ENCODE peak calls at places on chromosome 20, in nine cellular contexts. I is body of pancreas; L is brain microvascular endothelial cell; U is CD4-positive, alpha-beta memory T cell; W is kidney; N is Peyer's patch; C is right lobe of liver; K is trophoblast cell; M is mammary epithelial cell. V is an unnamed sample.

GRCh38 chr20:40488401-40488800 is 200.6 kb downstream of the MAFB start:
- DNase-seq in I (no peak), K (no peak), C (no peak), U (no peak), W (no peak), M (peak; percentile 60), N (no peak), L (no peak), V (no peak)

GRCh38 chr20:4014031-4014474 is 1.3 kb downstream of the RNF24 start:
- DNase-seq in I (peak; percentile 85), N (no peak), C (no peak), M (peak; percentile 91), W (no peak), L (peak; percentile 74), U (peak; percentile 45), K (peak; percentile 75), V (no peak)

GRCh38 chr20:9203081-9203447 is 134.2 kb downstream of the PLCB4 start:
- DNase-seq in L (no peak), C (no peak), N (no peak), M (no peak), U (no peak), W (no peak), K (no peak), I (no peak), V (no peak)

GRCh38 chr20:519999-520398 is 23.6 kb downstream of the CSNK2A1 start:
- DNase-seq in W (no peak), M (no peak), C (no peak), K (no peak), N (no peak), L (no peak), U (no peak), I (no peak), V (no peak)

GRCh38 chr20:48738399-48739304 is 89.1 kb downstream of the PREX1 start:
- DNase-seq in U (no peak), M (no peak), I (no peak), K (no peak), N (no peak), L (no peak), C (no peak), W (peak; percentile 33), V (no peak)

GRCh38 chr20:58580493-58580835 is 65.3 kb upstream of the APCDD1L start:
- DNase-seq in C (no peak), I (no peak), K (no peak), U (no peak), M (no peak), L (no peak), W (no peak), N (no peak), V (no peak)

GRCh38 chr20:54668271-54669053 is 193.1 kb downstream of the DOK5 start:
- DNase-seq in W (no peak), M (no peak), C (peak; percentile 28), K (peak; percentile 55), U (no peak), I (peak; percentile 31), L (no peak), N (no peak), V (no peak)

GRCh38 chr20:36802326-36803223 is 29.0 kb upstream of the DSN1 start:
- DNase-seq in C (no peak), U (no peak), K (peak; percentile 87), M (peak; percentile 13), L (peak; percentile 71), I (no peak), N (no peak), W (no peak), V (no peak)

GRCh38 chr20:47389867-47390347 is 33.4 kb upstream of the ZMYND8 start:
- DNase-seq in N (no peak), L (peak; percentile 84), C (no peak), U (no peak), M (peak; percentile 89), W (no peak), I (no peak), K (peak; percentile 96), V (no peak)

GRCh38 chr20:34553366-34553867 is 5.1 kb upstream of the MAP1LC3A start:
- DNase-seq in U (no peak), I (peak; percentile 91), L (no peak), W (peak; percentile 46), C (peak; percentile 42), M (no peak), K (no peak), N (no peak), V (no peak)

GRCh38 chr20:50293244-50294139 is 102.9 kb downstream of the CEBPB start:
- DNase-seq in K (no peak), U (no peak), N (no peak), M (no peak), L (no peak), W (peak; percentile 76), C (peak; percentile 41), I (no peak), V (no peak)

GRCh38 chr20:53215166-53215565 is 243.0 kb downstream of the TSHZ2 start:
- DNase-seq in N (no peak), I (no peak), M (no peak), C (no peak), L (no peak), W (no peak), U (peak; percentile 8), K (peak; percentile 38), V (no peak)

GRCh38 chr20:47262365-47263013 is 94.0 kb downstream of the ZMYND8 start:
- DNase-seq in K (no peak), M (no peak), C (no peak), N (peak; percentile 41), W (no peak), L (no peak), U (no peak), I (no peak), V (no peak)

GRCh38 chr20:14333734-14334133 is 3.7 kb downstream of the FLRT3 start:
- DNase-seq in N (no peak), I (no peak), L (no peak), M (no peak), C (no peak), K (no peak), W (no peak), U (no peak), V (no peak)
- H3K4me3 ChIP-seq in N (no peak overlapping the region), I (no peak overlapping the region), L (no peak overlapping the region), M (peak overlapping the region; percentile 97), C (no peak overlapping the region), K (no peak overlapping the region), W (peak overlapping the region; percentile 57), U (no peak overlapping the region), V (no peak overlapping the region)

GRCh38 chr20:56160956-56161355 is 87.6 kb upstream of the MC3R start:
- DNase-seq in U (no peak), K (no peak), W (no peak), L (no peak), I (no peak), C (no peak), M (no peak), N (no peak), V (no peak)

GRCh38 chr20:56151834-56152233 is 96.7 kb upstream of the MC3R start:
- DNase-seq in C (no peak), I (no peak), L (no peak), M (no peak), U (no peak), K (no peak), N (no peak), W (no peak), V (no peak)

GRCh38 chr20:56157530-56158203 is 90.9 kb upstream of the MC3R start:
- DNase-seq in M (no peak), W (no peak), L (no peak), U (no peak), I (no peak), C (no peak), K (no peak), N (no peak), V (no peak)

GRCh38 chr20:56158489-56158888 is 90.0 kb upstream of the MC3R start:
- DNase-seq in U (no peak), C (no peak), L (no peak), I (no peak), W (no peak), N (no peak), M (no peak), K (no peak), V (no peak)

GRCh38 chr20:56155625-56156024 is 92.9 kb upstream of the MC3R start:
- DNase-seq in L (no peak), M (no peak), W (no peak), C (no peak), K (no peak), U (no peak), I (no peak), N (no peak), V (no peak)
- H3K36me3 ChIP-seq in L (no peaks in the 10 kb centered on the region), M (no peaks in the 10 kb centered on the region), W (no peaks in the 10 kb centered on the region), C (no peaks in the 10 kb centered on the region), K (no peaks in the 10 kb centered on the region), U (no peaks in the 10 kb centered on the region), I (no peaks in the 10 kb centered on the region), N (no peaks in the 10 kb centered on the region), V (no peaks in the 10 kb centered on the region)

DNA sequence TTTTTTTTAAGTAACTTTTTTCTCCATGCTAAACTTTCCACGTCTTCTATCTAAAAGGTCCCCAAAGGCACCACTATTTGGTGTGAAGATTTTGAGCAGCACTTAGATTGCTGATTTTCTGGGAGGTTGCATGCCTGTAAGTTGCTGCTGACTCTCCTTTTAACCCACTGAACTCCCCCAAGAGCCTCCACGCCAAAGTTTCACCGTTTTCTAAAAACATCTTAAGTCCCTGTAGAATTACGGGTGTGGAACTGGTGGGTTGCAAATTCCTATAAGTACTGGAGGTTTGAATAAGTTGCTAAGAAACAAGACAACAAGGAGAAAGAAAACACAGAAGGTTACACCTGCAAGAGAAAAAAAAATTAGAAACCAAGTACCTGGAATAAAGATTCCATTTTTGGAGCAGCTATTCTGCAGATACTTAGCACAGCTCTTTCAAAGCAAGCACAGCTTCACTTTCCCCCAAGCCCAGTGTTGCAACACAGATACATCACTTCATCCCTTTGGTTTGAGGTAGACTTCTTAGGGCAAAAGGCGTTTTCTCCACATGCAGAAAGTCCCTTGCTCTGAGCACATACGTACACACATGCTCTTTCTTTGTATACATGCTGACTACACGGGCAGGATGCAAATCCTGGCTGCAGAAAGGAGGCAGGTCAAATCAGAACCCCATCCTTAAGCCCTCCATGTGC is 5.0 kb downstream of the JAG1 start:
- DNase-seq in K (no peak), N (no peak), U (no peak), W (no peak), I (no peak), C (no peak), L (no peak), M (no peak), V (no peak)
- H3K4me3 ChIP-seq in K (no peak overlapping the region), N (no peak overlapping the region), U (no peak overlapping the region), W (peak overlapping the region; percentile 38), I (no peak overlapping the region), C (no peak overlapping the region), L (no peak overlapping the region), M (peak overlapping the region; percentile 25), V (peak overlapping the region; percentile 96)

GRCh38 chr20:25514195-25514594 is 71.1 kb downstream of the NINL start:
- DNase-seq in M (no peak), L (no peak), W (no peak), C (no peak), I (no peak), N (no peak), U (no peak), K (no peak), V (no peak)

GRCh38 chr20:25512709-25513108 is 72.6 kb downstream of the NINL start:
- DNase-seq in U (no peak), W (no peak), N (no peak), I (no peak), L (no peak), C (no peak), M (no peak), K (no peak), V (no peak)

GRCh38 chr20:25517124-25517523 is 68.2 kb downstream of the NINL start:
- DNase-seq in M (no peak), C (no peak), I (no peak), N (no peak), K (no peak), L (no peak), W (no peak), U (no peak), V (no peak)

GRCh38 chr20:25511183-25511582 is 74.1 kb downstream of the NINL start:
- DNase-seq in W (no peak), I (no peak), L (no peak), M (no peak), C (no peak), K (no peak), U (no peak), N (no peak), V (no peak)

GRCh38 chr20:25514747-25515340 is 70.5 kb downstream of the NINL start:
- DNase-seq in K (no peak), U (no peak), I (no peak), W (no peak), C (no peak), L (no peak), M (no peak), N (no peak), V (no peak)
- H3K36me3 ChIP-seq in K (peaks cover 46% of the 10 kb centered on the region), U (no peaks in the 10 kb centered on the region), I (no peaks in the 10 kb centered on the region), W (peaks cover 23% of the 10 kb centered on the region), C (peaks cover 11% of the 10 kb centered on the region), L (peaks cover 26% of the 10 kb centered on the region), M (no peaks in the 10 kb centered on the region), N (no peaks in the 10 kb centered on the region), V (peaks cover 40% of the 10 kb centered on the region)